ENCODE peak calls at places on chromosome 16, in five cellular contexts. K is AG04450, L is progenitor cell of endocrine pancreas, N is lower lobe of right lung, J is BE2C. Y is an unnamed sample.

GRCh38 chr16:86517652-86518258 is 7.4 kb downstream of the FOXF1 start:
- DNase-seq in K (peak), L (peak), J (peak), N (no peak), Y (no peak)

GRCh38 chr16:1026057-1026783 is 44.6 kb downstream of the SOX8 start:
- DNase-seq in K (no peak), N (no peak), J (no peak), L (no peak), Y (no peak)

GRCh38 chr16:72934661-72935403 is 113.1 kb downstream of the ZFHX3 start:
- DNase-seq in N (no peak), L (no peak), J (no peak), K (no peak), Y (no peak)

GRCh38 chr16:15829460-15829859 is 27.4 kb downstream of the MYH11 start:
- DNase-seq in N (peak), K (peak), J (no peak), L (no peak), Y (no peak)

GRCh38 chr16:4309833-4310266 is 6.0 kb upstream of the GLIS2 start:
- DNase-seq in L (peak), K (peak), J (peak), N (peak), Y (no peak)

GRCh38 chr16:5502467-5502869 is 404.9 kb upstream of the EEF2KMT start:
- DNase-seq in L (peak), K (no peak), N (no peak), J (peak), Y (no peak)

GRCh38 chr16:9012848-9013507 is 49.3 kb upstream of the USP7 start:
- DNase-seq in N (no peak), L (peak), J (peak), K (no peak), Y (no peak)

GRCh38 chr16:69465083-69465721 is 40.8 kb downstream of the CYB5B start:
- DNase-seq in N (no peak), L (no peak), J (peak), K (no peak), Y (no peak)

GRCh38 chr16:31268891-31269290 is 9.1 kb downstream of the ITGAM start:
- DNase-seq in K (no peak), L (no peak), J (no peak), N (no peak), Y (no peak)

GRCh38 chr16:7057458-7057857 is 275.2 kb upstream of the RBFOX1 start:
- DNase-seq in L (no peak), J (no peak), N (no peak), K (no peak), Y (no peak)

GRCh38 chr16:10682604-10683003 is 12.1 kb downstream of the TEKT5 start:
- DNase-seq in J (no peak), N (no peak), K (no peak), L (no peak), Y (no peak)

GRCh38 chr16:68752602-68753001 is 15.5 kb downstream of the CDH1 start:
- DNase-seq in N (no peak), K (no peak), L (no peak), J (no peak), Y (no peak)

GRCh38 chr16:28494141-28494851 is at the start of gene APOBR:
- DNase-seq in K (no peak), N (peak), J (no peak), L (no peak), Y (no peak)

GRCh38 chr16:21156767-21157467 is 1.6 kb upstream of the LDAF1 start:
- DNase-seq in N (no peak), K (no peak), L (peak), J (peak), Y (no peak)

GRCh38 chr16:57145964-57146647 is 39.7 kb downstream of the PSME3IP1 start:
- DNase-seq in K (no peak), J (no peak), N (no peak), L (no peak), Y (no peak)

GRCh38 chr16:81889896-81890634 is 111.0 kb downstream of the PLCG2 start:
- DNase-seq in N (no peak), K (peak), L (peak), J (peak), Y (no peak)

GRCh38 chr16:554640-555413 is 5.4 kb upstream of the PRR35 start:
- DNase-seq in N (no peak), K (no peak), L (no peak), J (peak), Y (no peak)

GRCh38 chr16:62752837-62753236 is 716.6 kb upstream of the CDH8 start:
- DNase-seq in K (no peak), N (no peak), J (peak), L (no peak), Y (no peak)

GRCh38 chr16:35841632-35842031 is 2382.2 kb downstream of the TP53TG3F start:
- DNase-seq in J (no peak), K (no peak), N (no peak), L (no peak), Y (no peak)

GRCh38 chr16:4179020-4179419 is 62.8 kb upstream of the ADCY9 start:
- DNase-seq in J (no peak), L (no peak), N (peak), K (no peak), Y (no peak)

GRCh38 chr16:3020604-3021448 is 658 bp downstream of the TNFRSF12A start:
- DNase-seq in K (peak), J (peak), L (peak), N (peak), Y (peak)

GRCh38 chr16:67463059-67463458 is 17.9 kb downstream of the ATP6V0D1 start:
- DNase-seq in L (no peak), K (no peak), J (no peak), N (no peak), Y (no peak)

GRCh38 chr16:89101303-89102034 is 7.8 kb downstream of the ACSF3 start:
- DNase-seq in K (no peak), J (no peak), N (no peak), L (no peak), Y (no peak)

GRCh38 chr16:31071861-31072260 is 2.2 kb downstream of the ZNF668 start:
- DNase-seq in K (no peak), J (no peak), N (no peak), L (no peak), Y (no peak)

GRCh38 chr16:1003551-1004347 is 22.2 kb downstream of the SOX8 start:
- DNase-seq in L (no peak), K (no peak), N (no peak), J (no peak), Y (no peak)

GRCh38 chr16:77788196-77789084 is at the start of gene VAT1L:
- DNase-seq in N (no peak), L (no peak), K (no peak), J (peak), Y (no peak)

GRCh38 chr16:10828851-10829331 is 10.3 kb upstream of the TVP23A start:
- DNase-seq in K (peak), L (no peak), J (peak), N (peak), Y (peak)

GRCh38 chr16:67526149-67526732 is 2.4 kb upstream of the RIPOR1 start:
- DNase-seq in L (no peak), J (no peak), K (no peak), N (no peak), Y (no peak)

GRCh38 chr16:56189990-56190902 is 1.0 kb upstream of the GNAO1 start:
- DNase-seq in L (no peak), K (no peak), N (no peak), J (peak), Y (no peak)

GRCh38 chr16:30369091-30369937 is 980 bp downstream of the TBC1D10B start:
- DNase-seq in N (no peak), K (no peak), L (no peak), J (no peak), Y (no peak)

GRCh38 chr16:11677451-11677951 is 9.2 kb downstream of the SNN start:
- DNase-seq in N (no peak), L (no peak), J (no peak), K (no peak), Y (no peak)

GRCh38 chr16:82735176-82735575 is 108.4 kb downstream of the CDH13 start:
- DNase-seq in L (no peak), N (no peak), K (no peak), J (no peak), Y (no peak)

GRCh38 chr16:85396879-85397871 is 215.9 kb upstream of the GSE1 start:
- DNase-seq in K (no peak), J (peak), L (no peak), N (peak), Y (no peak)
- TF ChIP-seq CTCF in K (no peak), J (peak), L (peak), N (no peak), Y (no peak)

DNA sequence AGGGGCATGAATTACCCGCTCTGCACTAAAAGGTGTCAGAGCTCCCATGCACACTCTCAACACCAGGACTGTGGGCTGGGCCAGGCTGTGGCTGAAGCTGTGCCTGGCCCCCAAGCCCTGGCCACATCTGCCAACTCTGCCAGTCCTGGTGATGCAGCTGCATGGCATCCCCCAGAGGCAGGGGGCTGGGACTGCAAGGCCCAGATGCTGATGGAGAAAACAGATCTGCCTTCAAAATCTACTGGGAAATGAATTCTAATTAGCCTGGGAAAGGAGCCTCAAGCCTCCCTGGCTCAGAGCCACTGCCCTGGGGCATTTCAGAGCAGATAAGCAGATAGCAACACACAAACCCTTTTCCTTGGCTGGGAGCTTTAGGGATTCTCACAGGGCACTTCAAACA is 3.4 kb downstream of the CHST6 start:
- DNase-seq in J (peak), N (no peak), K (no peak), L (no peak), Y (no peak)
- TF ChIP-seq CTCF in J (peak), N (no peak), K (no peak), L (no peak), Y (peak)

GRCh38 chr16:51376080-51376479 is 225.0 kb upstream of the SALL1 start:
- DNase-seq in N (no peak), L (no peak), K (no peak), J (no peak), Y (no peak)

GRCh38 chr16:51374790-51375189 is 223.7 kb upstream of the SALL1 start:
- DNase-seq in J (no peak), L (no peak), K (no peak), N (no peak), Y (no peak)

DNA sequence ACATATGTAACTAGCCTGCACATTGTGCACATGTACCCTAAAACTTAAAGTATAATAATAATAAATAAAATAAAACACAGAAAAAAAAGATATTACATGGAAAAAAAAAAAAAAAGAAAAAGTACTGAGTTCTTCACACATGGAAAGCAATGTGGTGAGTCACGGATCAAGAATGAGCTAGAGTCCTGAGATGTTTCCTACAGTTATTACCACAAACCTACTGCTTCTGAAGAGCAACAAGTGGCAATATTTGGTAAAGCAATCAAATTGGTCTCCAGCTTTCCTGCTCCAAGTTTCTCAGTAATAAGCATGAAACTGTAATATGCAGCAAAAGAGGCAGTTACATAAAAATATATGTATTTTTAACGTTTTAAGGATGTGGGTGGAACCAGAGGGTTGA is 223.3 kb upstream of the SALL1 start:
- DNase-seq in K (peak), L (no peak), N (no peak), J (no peak), Y (peak)
- TF ChIP-seq CTCF in K (no peak), L (no peak), N (no peak), J (no peak), Y (peak)

DNA sequence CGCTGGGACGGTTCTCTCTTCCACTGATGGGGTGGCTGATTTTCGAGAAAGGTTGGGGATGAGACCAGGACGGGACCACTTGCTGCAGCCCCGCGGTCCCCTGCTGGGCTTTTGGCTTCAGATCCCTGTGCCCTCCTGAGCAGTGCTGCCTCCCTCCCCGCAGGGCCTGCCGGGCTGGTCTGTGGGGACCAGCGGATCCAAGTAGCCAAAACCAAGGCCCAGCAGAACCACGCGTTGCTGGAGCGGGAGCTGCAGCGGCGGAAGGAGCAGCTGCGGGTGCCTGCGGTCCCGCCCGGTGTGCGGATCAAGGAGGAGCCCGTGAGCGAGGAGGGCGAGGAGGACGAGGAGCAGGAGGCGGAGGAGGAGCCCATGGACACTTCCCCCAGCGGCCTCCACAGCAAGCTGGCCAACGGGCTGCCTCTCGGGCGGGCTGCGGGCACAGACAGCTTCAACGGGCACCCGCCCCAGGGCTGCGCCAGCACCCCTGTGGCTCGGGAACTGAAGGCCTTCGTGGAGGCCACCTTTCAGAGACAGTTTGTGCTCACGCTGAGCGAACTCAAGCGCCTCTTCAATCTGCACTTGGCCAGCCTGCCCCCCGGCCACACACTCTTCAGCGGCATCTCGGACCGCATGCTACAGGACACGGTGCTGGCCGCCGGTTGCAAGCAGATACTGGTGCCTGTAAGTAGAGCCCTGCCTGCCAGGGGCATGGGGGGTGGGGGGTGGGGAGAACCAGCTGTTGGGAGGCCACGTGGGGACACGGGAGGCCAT is 28.6 kb downstream of the POLR3E start:
- DNase-seq in J (no peak), L (no peak), N (no peak), K (no peak), Y (no peak)
- TF ChIP-seq CTCF in J (no peak), L (no peak), N (no peak), K (no peak), Y (no peak)

GRCh38 chr16:59249049-59249448 is 514.9 kb upstream of the GOT2 start:
- DNase-seq in J (no peak), K (no peak), N (no peak), L (no peak), Y (no peak)
- TF ChIP-seq CTCF in J (no peak), K (no peak), N (no peak), L (peak), Y (peak)

GRCh38 chr16:66167564-66168291 is 198.8 kb upstream of the CDH5 start:
- DNase-seq in J (peak), K (no peak), N (no peak), L (no peak), Y (no peak)
- TF ChIP-seq CTCF in J (peak), K (peak), N (no peak), L (peak), Y (no peak)

GRCh38 chr16:16861546-16861945 is 482.6 kb downstream of the NPIPA7 start:
- DNase-seq in N (no peak), L (peak), J (peak), K (peak), Y (no peak)
- TF ChIP-seq CTCF in N (peak), L (peak), J (peak), K (peak), Y (peak)

DNA sequence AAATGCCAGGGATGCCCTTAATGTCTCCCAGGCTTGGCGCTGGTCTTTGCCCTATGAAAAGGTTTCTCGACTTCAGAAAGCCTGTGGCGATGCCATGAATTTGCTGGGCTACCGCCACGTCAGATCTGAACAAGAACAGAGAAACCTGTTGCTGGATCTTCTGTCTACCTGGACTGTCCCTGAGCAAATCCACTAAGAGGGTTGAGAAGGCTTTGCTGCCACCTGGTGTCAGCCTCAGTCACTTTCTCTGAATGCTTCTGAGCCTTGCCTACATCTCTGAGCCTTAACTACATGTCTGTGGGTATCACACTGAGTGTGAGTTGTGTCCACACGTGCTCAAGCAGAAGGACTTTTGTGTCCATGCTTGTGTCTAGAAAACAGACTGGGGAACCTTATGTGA is 11.4 kb downstream of the CHST4 start:
- DNase-seq in N (no peak), L (peak), K (peak), J (peak), Y (no peak)
- TF ChIP-seq CTCF in N (peak), L (peak), K (peak), J (peak), Y (peak)

DNA sequence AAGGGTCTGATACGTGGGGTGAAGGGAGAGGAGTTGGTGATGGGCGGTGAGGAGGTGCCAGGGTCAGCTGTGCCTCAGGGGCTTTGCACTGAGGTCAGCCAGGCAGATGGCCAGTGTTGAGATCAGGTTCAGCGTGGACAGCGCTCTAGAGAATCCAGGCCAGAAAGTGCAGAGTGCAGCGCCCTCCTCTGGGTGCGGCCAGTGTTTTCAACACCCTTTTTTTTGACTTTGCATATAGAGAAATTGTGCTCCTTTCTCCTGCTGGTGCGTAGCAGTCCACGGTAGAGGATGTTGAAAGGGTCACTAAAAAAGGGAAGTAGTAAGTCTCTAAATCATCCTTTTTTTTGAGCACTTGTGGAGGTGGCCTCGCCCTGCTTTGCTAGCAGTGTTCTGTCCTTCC is 53.9 kb downstream of the BANP start:
- DNase-seq in N (no peak), L (no peak), K (no peak), J (no peak), Y (no peak)
- TF ChIP-seq CTCF in N (no peak), L (peak), K (peak), J (peak), Y (peak)

Y was measured in epithelial cell of proximal tubule.